ENCODE peak calls at places on chromosomes 2 and 18, in nine cellular contexts. B is CD4-positive, alpha-beta memory T cell; J is fibroblast of mammary gland; Z is GM12878; V is left ventricle myocardium inferior; E is tibial artery; O is AG04449; P is pancreas; D is retinal pigment epithelial cell. H is an unnamed sample.

GRCh38 chr2:85017436-85018048 is 46.6 kb downstream of the KCMF1 start:
- DNase-seq in D (no peak), P (no peak), E (no peak), V (no peak), J (no peak), Z (no peak), O (no peak), B (peak), H (no peak)

GRCh38 chr2:85710687-85711577 is 16.8 kb downstream of the GNLY start:
- DNase-seq in E (peak), B (no peak), O (no peak), D (peak), J (peak), Z (no peak), V (peak), P (no peak), H (no peak)

GRCh38 chr2:215479536-215480240 is 43.8 kb upstream of the FN1 start:
- DNase-seq in P (no peak), E (no peak), D (no peak), O (no peak), B (no peak), Z (no peak), V (no peak), J (no peak), H (no peak)

GRCh38 chr2:70946832-70947442 is 11.2 kb downstream of the ATP6V1B1 start:
- DNase-seq in D (peak), E (peak), O (no peak), J (peak), Z (no peak), B (peak), P (peak), V (no peak), H (no peak)

GRCh38 chr2:198073253-198073652 is 268.9 kb downstream of the PLCL1 start:
- DNase-seq in Z (no peak), B (no peak), O (no peak), E (no peak), P (no peak), J (no peak), D (no peak), V (no peak), H (no peak)

GRCh38 chr2:229704231-229704630 is 10.1 kb downstream of the DNER start:
- DNase-seq in V (no peak), B (no peak), O (no peak), J (no peak), D (no peak), Z (no peak), P (no peak), E (no peak), H (no peak)

GRCh38 chr2:189379731-189380261 is 61.5 kb upstream of the WDR75 start:
- DNase-seq in B (no peak), E (no peak), D (no peak), O (no peak), V (no peak), Z (no peak), P (no peak), J (no peak), H (no peak)

GRCh38 chr2:20457027-20457426 is 10.2 kb downstream of the RHOB start:
- DNase-seq in E (peak), V (no peak), O (no peak), Z (no peak), D (no peak), J (peak), P (no peak), B (no peak), H (no peak)

GRCh38 chr2:20366672-20367116 is 16.1 kb upstream of the PUM2 start:
- DNase-seq in Z (no peak), O (no peak), P (no peak), E (no peak), J (peak), V (no peak), B (no peak), D (no peak), H (no peak)

GRCh38 chr18:35917043-35917442 is 55.4 kb upstream of the RMP24 start:
- DNase-seq in D (no peak), J (no peak), O (no peak), B (no peak), Z (no peak), V (no peak), E (no peak), P (no peak), H (no peak)

GRCh38 chr18:79395761-79396404 is at the start of gene NFATC1:
- DNase-seq in B (peak), E (peak), O (no peak), D (no peak), P (peak), J (peak), Z (no peak), V (peak), H (no peak)

GRCh38 chr18:7273301-7273911 is 42.5 kb downstream of the LRRC30 start:
- DNase-seq in P (peak), J (peak), E (peak), Z (no peak), D (no peak), B (no peak), V (peak), O (no peak), H (no peak)

GRCh38 chr18:35634376-35634775 is 52.8 kb downstream of the GALNT1 start:
- DNase-seq in B (no peak), P (no peak), Z (no peak), D (no peak), J (peak), V (no peak), O (no peak), E (no peak), H (no peak)

GRCh38 chr2:18861951-18862350 is 272.6 kb upstream of the NT5C1B start:
- DNase-seq in E (no peak), Z (no peak), B (no peak), P (no peak), J (no peak), V (no peak), O (no peak), D (no peak), H (no peak)

DNA sequence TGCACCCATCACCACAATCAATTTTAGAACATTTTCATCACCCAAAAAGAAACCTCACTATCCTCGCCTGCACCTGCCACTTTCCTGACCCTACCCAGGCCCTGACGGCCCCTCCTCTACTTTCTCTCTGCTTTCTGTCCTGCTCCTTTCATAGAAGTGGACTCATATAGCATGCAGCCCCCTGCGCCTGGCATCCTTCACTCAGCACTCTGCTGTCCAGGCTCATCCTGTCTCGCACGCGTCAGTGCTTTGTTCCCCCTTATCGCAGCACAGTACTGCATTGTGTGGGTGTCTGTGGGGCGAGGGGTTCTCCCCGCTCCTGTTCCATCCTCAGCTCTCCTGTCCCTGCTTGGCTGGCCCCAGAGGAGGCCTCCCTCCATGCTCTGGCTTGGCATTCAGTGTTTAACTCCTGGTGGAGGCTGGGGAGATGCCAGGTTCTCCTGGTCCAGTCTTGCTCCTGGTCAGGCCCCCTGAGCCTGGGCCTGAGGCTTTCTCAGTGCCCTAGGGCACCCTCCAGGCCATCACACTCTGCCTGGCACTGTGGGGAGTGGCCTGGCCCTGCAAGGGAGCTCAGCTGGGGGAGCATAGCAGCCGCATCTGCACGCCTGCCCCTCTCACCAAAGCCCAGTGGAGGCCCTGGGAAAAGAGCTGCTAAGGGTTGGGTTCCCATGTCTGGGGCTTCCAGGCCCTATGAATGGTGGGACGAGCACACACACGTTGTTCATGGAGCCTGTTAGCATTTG is 6.6 kb upstream of the TUBB6 start:
- DNase-seq in J (no peak), Z (no peak), O (no peak), P (no peak), V (no peak), B (no peak), E (no peak), D (no peak), H (no peak)
- H3K4me3 ChIP-seq in J (no peak), Z (no peak), O (no peak), P (no peak), V (no peak), B (no peak), E (no peak), D (no peak), H (no peak)

GRCh38 chr2:42493885-42494433 is at the start of gene KCNG3:
- DNase-seq in E (peak), O (no peak), J (peak), B (peak), P (peak), Z (no peak), D (no peak), V (peak), H (no peak)

GRCh38 chr2:42493468-42493884 is 306 bp downstream of the KCNG3 start:
- DNase-seq in O (no peak), V (no peak), P (peak), E (no peak), D (no peak), B (no peak), J (no peak), Z (no peak), H (no peak)

GRCh38 chr2:42494434-42495233 is 852 bp upstream of the KCNG3 start:
- DNase-seq in B (peak), V (peak), J (peak), D (peak), O (peak), P (peak), Z (peak), E (peak), H (peak)

GRCh38 chr2:42495234-42495581 is 1.4 kb upstream of the KCNG3 start:
- DNase-seq in O (no peak), B (no peak), Z (no peak), P (no peak), D (no peak), E (no peak), V (no peak), J (no peak), H (no peak)

GRCh38 chr2:42492691-42493467 is 903 bp downstream of the KCNG3 start:
- DNase-seq in V (no peak), J (no peak), P (no peak), B (peak), D (no peak), E (no peak), Z (no peak), O (no peak), H (no peak)
- H3K4me3 ChIP-seq in V (peak), J (no peak), P (peak), B (no peak), D (no peak), E (peak), Z (no peak), O (no peak), H (no peak)

DNA sequence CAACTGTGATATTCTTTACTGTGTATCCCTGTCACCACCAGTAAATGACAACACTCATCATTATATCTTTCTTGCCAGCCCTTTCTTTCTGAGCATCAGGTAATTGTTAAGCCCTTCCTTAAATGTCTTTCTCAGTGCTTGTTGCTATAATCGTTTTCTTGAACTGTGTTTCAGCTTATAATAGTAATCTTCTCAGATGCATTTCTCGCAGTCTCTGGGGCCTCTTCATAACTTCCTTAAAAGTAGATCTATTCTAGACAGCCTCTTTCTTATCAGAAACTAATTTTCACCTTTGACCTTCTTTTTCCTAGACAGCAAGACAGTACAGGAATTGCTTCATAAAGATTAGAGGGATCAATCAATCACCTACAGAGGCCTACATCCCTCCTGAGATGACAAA is 648.1 kb downstream of the CPS1 start:
- DNase-seq in V (no peak), B (no peak), P (no peak), O (no peak), J (no peak), D (no peak), Z (no peak), E (no peak), H (no peak)
- H3K4me3 ChIP-seq in V (no peak), B (no peak), P (no peak), O (no peak), J (no peak), D (no peak), Z (no peak), E (no peak), H (no peak)

GRCh38 chr2:155840661-155841060 is 491.9 kb downstream of the NR4A2 start:
- DNase-seq in O (no peak), E (no peak), V (no peak), Z (no peak), P (no peak), D (no peak), B (no peak), J (no peak), H (no peak)
- H3K4me3 ChIP-seq in O (no peak), E (no peak), V (no peak), Z (no peak), P (no peak), D (no peak), B (no peak), J (no peak), H (no peak)

GRCh38 chr18:31040982-31041345 is 1.6 kb downstream of the DSC3 start:
- DNase-seq in E (no peak), D (no peak), V (no peak), P (no peak), J (no peak), O (no peak), B (no peak), Z (no peak), H (no peak)

GRCh38 chr18:31041346-31042067 is 1.0 kb downstream of the DSC3 start:
- DNase-seq in P (no peak), B (no peak), D (no peak), E (no peak), V (no peak), Z (no peak), J (no peak), O (no peak), H (no peak)

GRCh38 chr18:31042068-31042390 is 513 bp downstream of the DSC3 start:
- DNase-seq in B (no peak), J (no peak), E (no peak), P (no peak), D (no peak), O (no peak), V (no peak), Z (no peak), H (no peak)

GRCh38 chr18:31043709-31044108 is 1.2 kb upstream of the DSC3 start:
- DNase-seq in B (no peak), J (no peak), Z (no peak), D (no peak), O (no peak), E (no peak), V (no peak), P (no peak), H (no peak)

DNA sequence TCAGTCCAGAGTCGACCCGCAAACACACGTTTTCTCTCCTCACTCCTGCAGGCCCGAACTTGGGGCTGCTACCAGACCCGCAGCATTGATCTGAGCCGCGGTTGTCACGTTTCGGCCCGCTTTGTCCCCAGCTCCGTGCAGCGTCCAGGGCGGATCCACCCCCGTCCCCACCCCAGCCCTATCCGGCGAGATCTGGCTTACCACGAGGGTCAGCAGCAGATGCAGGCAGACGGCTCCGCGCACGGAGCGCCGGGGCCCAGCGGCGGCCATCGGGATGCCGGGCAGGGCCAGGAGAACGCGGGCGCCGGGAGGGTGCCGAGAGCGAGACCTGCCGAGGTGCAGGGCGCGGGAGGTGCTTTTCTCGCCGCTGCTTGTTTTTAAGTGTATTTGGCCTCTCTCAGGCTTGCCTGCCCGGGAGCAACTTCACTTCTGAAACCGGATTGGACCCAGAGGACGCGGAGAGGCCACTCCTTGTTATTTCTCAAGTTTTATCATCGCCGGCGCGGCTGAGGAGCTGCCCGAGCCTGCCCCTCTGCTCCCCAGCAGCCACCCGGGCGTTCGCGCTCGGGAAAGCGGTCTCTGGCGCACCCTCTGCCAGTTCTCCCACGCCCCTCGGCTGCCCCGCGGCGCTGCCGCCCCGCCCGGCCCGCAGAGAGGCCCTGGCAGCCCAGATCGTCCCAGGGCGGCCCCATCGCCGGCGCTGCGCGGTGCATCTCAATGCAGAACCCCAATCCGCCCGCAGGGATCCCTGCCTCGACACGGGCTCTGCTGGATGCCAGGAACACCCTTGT is at the start of gene DSC3:
- DNase-seq in P (peak), V (no peak), Z (no peak), J (no peak), D (no peak), O (no peak), B (no peak), E (no peak), H (no peak)
- H3K4me3 ChIP-seq in P (peak), V (peak), Z (no peak), J (no peak), D (peak), O (no peak), B (no peak), E (peak), H (peak)

H was measured in keratinocyte.